ENCODE peak calls at places on chromosomes 6 and 20, in ten cellular contexts. D is left ventricle myocardium inferior, T is neural progenitor cell, K is AG04450, C is sigmoid colon, O is Panc1, P is heart right ventricle, R is fibroblast of lung, F is pancreas, N is brain microvascular endothelial cell. V is an unnamed sample.

GRCh38 chr20:24842591-24843442 is 106.3 kb upstream of the CST7 start:
- DNase-seq in D (no peak), T (no peak), K (no peak), C (no peak), O (no peak), P (no peak), R (no peak), F (no peak), N (no peak), V (no peak)

GRCh38 chr6:10591411-10592160 is 70.4 kb downstream of the GCNT2 start:
- DNase-seq in D (no peak), T (no peak), K (no peak), C (no peak), O (no peak), P (no peak), R (no peak), F (no peak), N (no peak), V (no peak)

GRCh38 chr6:163427498-163428254 is 13.2 kb downstream of the QKI start:
- DNase-seq in D (no peak), T (peak; percentile 57), K (peak; percentile 44), C (no peak), O (no peak), P (no peak), R (peak; percentile 90), F (no peak), N (no peak), V (no peak)

GRCh38 chr6:32668226-32668747 is 1.8 kb upstream of the HLA-DQB1 start:
- DNase-seq in D (no peak), T (peak; percentile 46), K (no peak), C (no peak), O (no peak), P (no peak), R (no peak), F (peak; percentile 8), N (no peak), V (no peak)

GRCh38 chr6:161549977-161550655 is 276.3 kb upstream of the AGPAT4 start:
- DNase-seq in D (no peak), T (no peak), K (no peak), C (no peak), O (no peak), P (no peak), R (no peak), F (no peak), N (peak; percentile 2), V (no peak)

GRCh38 chr20:33925867-33926266 is 67.8 kb upstream of the RALY start:
- DNase-seq in D (no peak), T (no peak), K (no peak), C (no peak), O (no peak), P (no peak), R (no peak), F (no peak), N (peak; percentile 16), V (no peak)

GRCh38 chr6:163406320-163406719 is 8.2 kb upstream of the QKI start:
- DNase-seq in D (no peak), T (no peak), K (no peak), C (no peak), O (no peak), P (no peak), R (no peak), F (no peak), N (no peak), V (no peak)

GRCh38 chr6:89311853-89312531 is 3.1 kb downstream of the GABRR2 start:
- DNase-seq in D (peak; percentile 54), T (peak; percentile 83), K (no peak), C (peak; percentile 86), O (no peak), P (peak; percentile 55), R (peak; percentile 70), F (no peak), N (peak; percentile 33), V (no peak)

GRCh38 chr20:45095753-45096371 is 5.1 kb downstream of the KCNS1 start:
- DNase-seq in D (no peak), T (peak; percentile 80), K (no peak), C (no peak), O (peak; percentile 55), P (no peak), R (peak; percentile 72), F (peak; percentile 21), N (peak; percentile 57), V (no peak)

GRCh38 chr20:45098096-45098773 is 2.7 kb downstream of the KCNS1 start:
- DNase-seq in D (no peak), T (peak; percentile 75), K (no peak), C (no peak), O (no peak), P (peak; percentile 26), R (peak; percentile 25), F (peak; percentile 26), N (peak; percentile 14), V (no peak)

GRCh38 chr20:45094864-45095574 is 5.9 kb downstream of the KCNS1 start:
- DNase-seq in D (no peak), T (no peak), K (no peak), C (no peak), O (no peak), P (no peak), R (no peak), F (no peak), N (no peak), V (no peak)

GRCh38 chr20:45096781-45097180 is 4.1 kb downstream of the KCNS1 start:
- DNase-seq in D (no peak), T (no peak), K (no peak), C (no peak), O (no peak), P (no peak), R (no peak), F (no peak), N (no peak), V (no peak)

GRCh38 chr20:45097485-45098095 is 3.3 kb downstream of the KCNS1 start:
- DNase-seq in D (no peak), T (no peak), K (no peak), C (no peak), O (no peak), P (no peak), R (peak; percentile 42), F (no peak), N (no peak), V (no peak)
- TF ChIP-seq CTCF in D (peak; percentile 33), T (no peak), K (peak; percentile 13), C (no peak), O (no peak), P (peak; percentile 40), R (peak; percentile 22), F (no peak), N (peak; percentile 57), V (no peak)

DNA sequence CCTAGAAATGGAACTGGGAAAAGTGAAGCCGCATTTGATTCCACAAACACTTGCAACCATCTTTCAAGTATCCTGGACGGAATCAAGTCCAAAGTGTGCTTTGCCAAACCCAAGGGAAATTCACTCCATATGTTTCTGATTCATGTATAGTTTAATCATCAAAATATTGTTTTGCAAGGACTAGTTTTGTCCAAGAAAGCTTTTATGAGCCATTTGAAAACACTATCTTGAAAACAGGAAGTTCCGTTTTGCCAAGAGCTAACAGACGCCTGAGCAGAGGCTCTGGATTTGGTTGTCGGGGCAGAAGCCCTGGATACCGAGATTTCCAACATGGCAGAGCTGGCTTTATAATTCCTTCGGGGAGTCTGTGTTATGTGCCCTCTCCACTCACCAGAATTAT is 251.1 kb downstream of the PHACTR1 start:
- DNase-seq in D (no peak), T (no peak), K (no peak), C (no peak), O (no peak), P (no peak), R (no peak), F (no peak), N (no peak), V (no peak)
- H3K27ac ChIP-seq in D (peak overlapping the region; percentile 53), T (no peak overlapping the region), K (no peak overlapping the region), C (no peak overlapping the region), O (no peak overlapping the region), P (no peak overlapping the region), R (no peak overlapping the region), F (no peak overlapping the region), N (no peak overlapping the region), V (peak overlapping the region; percentile 59)

GRCh38 chr6:26329763-26330511 is 35.1 kb upstream of the BTN3A2 start:
- DNase-seq in D (no peak), T (peak; percentile 75), K (no peak), C (no peak), O (no peak), P (no peak), R (peak; percentile 74), F (no peak), N (peak; percentile 53), V (no peak)

GRCh38 chr6:26332843-26333242 is 32.2 kb upstream of the BTN3A2 start:
- DNase-seq in D (no peak), T (no peak), K (no peak), C (no peak), O (no peak), P (no peak), R (no peak), F (no peak), N (no peak), V (no peak)

GRCh38 chr6:26332408-26332807 is 32.6 kb upstream of the BTN3A2 start:
- DNase-seq in D (no peak), T (no peak), K (no peak), C (no peak), O (no peak), P (no peak), R (no peak), F (no peak), N (no peak), V (no peak)

GRCh38 chr6:26331809-26332226 is 33.2 kb upstream of the BTN3A2 start:
- DNase-seq in D (no peak), T (no peak), K (no peak), C (no peak), O (no peak), P (no peak), R (no peak), F (no peak), N (no peak), V (no peak)

DNA sequence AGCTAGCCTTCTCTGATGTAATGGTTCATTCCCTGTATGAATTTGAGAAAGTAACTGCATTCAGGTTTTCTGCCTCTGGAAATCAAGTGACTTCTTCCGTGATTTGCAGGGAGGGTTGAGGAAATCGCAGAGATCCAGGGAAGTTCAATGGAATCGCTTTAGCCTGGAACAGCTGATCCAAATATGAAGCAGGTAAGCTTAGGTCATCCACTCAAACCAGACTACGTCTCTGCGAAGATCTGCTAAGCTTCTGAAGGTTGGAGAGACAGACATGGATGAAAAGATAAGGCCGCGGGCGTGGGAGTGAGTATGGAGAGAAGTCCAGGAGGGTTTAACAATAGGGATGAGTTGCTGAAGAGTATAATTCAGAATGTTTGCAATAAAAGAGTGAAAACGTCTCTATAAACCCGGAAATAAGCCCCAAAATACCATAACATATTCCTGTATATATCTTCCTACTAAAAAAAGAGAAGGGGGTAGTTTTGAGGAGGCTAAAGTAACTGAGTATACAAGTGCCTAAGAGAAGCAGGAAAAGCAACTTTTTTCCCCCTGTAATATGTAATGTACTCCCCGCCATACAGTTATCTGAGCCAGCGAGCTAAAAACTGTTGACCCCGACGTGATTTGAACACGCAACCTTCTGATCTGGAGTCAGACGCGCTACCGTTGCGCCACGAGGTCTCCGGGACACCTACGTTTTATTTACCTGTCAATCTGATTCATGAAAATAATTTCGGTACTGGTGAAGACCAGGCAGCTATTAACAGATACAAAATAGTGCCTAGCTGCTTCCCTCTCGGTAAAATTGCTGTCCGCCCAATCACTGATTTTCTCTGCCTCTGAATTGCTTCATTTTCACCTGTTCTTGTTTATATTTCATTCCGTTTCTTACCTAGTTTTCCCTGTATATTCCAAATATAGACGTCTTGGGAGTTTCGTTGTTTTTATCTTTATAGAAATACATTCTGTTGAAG is 33.9 kb upstream of the BTN3A2 start:
- DNase-seq in D (no peak), T (no peak), K (no peak), C (no peak), O (no peak), P (no peak), R (no peak), F (no peak), N (peak; percentile 74), V (no peak)
- H3K4me3 ChIP-seq in D (peak overlapping the region; percentile 34), T (peak overlapping the region; percentile 82), K (peak overlapping the region; percentile 65), C (no peak overlapping the region), O (peak overlapping the region; percentile 86), P (peak overlapping the region; percentile 15), R (peak overlapping the region; percentile 60), F (no peak overlapping the region), N (peak overlapping the region; percentile 51), V (no peak overlapping the region)

GRCh38 chr6:5050009-5050408 is 35.1 kb upstream of the PPP1R3G start:
- DNase-seq in D (no peak), T (no peak), K (no peak), C (no peak), O (no peak), P (no peak), R (no peak), F (no peak), N (no peak), V (no peak)
- TF ChIP-seq CTCF in D (no peak), T (no peak), K (no peak), C (no peak), O (no peak), P (no peak), R (no peak), F (no peak), N (no peak), V (no peak)

V was measured in thoracic aorta.